ENCODE peak calls at places on chromosome 11, in ten cellular contexts. R is Calu3, M is GM20000, V is anterior cingulate cortex, E is fibroblast of lung, W is WTC11, Q is neuronal stem cell, Y is PC-9, T is NCI-H1092 treated with DMSO at 0.1 percent for 48 hours, L is HFFc6. I is an unnamed sample.

GRCh38 chr11:128913806-128914205 is 22.6 kb downstream of the KCNJ5 start:
- DNase-seq in R (no peak), M (no peak), V (no peak), E (no peak), W (no peak), Q (no peak), Y (no peak), T (no peak), L (no peak), I (no peak)

GRCh38 chr11:8717876-8718753 is 35.5 kb downstream of the RPL27A start:
- DNase-seq in R (peak; percentile 43), M (peak; percentile 58), V (no peak), E (peak; percentile 94), W (no peak), Q (no peak), Y (peak; percentile 70), T (no peak), L (peak; percentile 87), I (peak; percentile 88)

GRCh38 chr11:133946541-133947297 is 10.0 kb downstream of the IGSF9B start:
- DNase-seq in R (no peak), M (no peak), V (no peak), E (no peak), W (peak; percentile 43), Q (no peak), Y (no peak), T (peak; percentile 82), L (no peak), I (no peak)

GRCh38 chr11:15901046-15901445 is 455.3 kb downstream of the SOX6 start:
- DNase-seq in R (peak; percentile 57), M (no peak), V (no peak), E (no peak), W (no peak), Q (no peak), Y (no peak), T (no peak), L (no peak), I (no peak)

GRCh38 chr11:46711288-46711687 is 7.7 kb upstream of the F2 start:
- DNase-seq in R (no peak), M (no peak), V (no peak), E (peak; percentile 38), W (no peak), Q (no peak), Y (no peak), T (no peak), L (no peak), I (no peak)

GRCh38 chr11:112795896-112796686 is 165.1 kb upstream of the NCAM1 start:
- DNase-seq in R (no peak), M (no peak), V (no peak), E (no peak), W (no peak), Q (no peak), Y (no peak), T (peak; percentile 76), L (no peak), I (no peak)

GRCh38 chr11:77884186-77884828 is 63.4 kb downstream of the AAMDC start:
- DNase-seq in R (no peak), M (no peak), V (no peak), E (peak; percentile 77), W (no peak), Q (no peak), Y (peak; percentile 21), T (no peak), L (peak; percentile 60), I (peak; percentile 41)

GRCh38 chr11:11073996-11074395 is 216.1 kb upstream of the ZBED5 start:
- DNase-seq in R (no peak), M (no peak), V (no peak), E (no peak), W (no peak), Q (no peak), Y (no peak), T (no peak), L (no peak), I (no peak)

GRCh38 chr11:60942207-60942606 is 9.8 kb downstream of the SLC15A3 start:
- DNase-seq in R (no peak), M (no peak), V (no peak), E (no peak), W (no peak), Q (no peak), Y (peak; percentile 53), T (peak; percentile 36), L (no peak), I (no peak)

GRCh38 chr11:134399293-134399654 is 12.8 kb downstream of the B3GAT1 start:
- DNase-seq in R (no peak), M (no peak), V (no peak), E (no peak), W (no peak), Q (no peak), Y (no peak), T (no peak), L (no peak), I (no peak)

GRCh38 chr11:100674212-100674611 is 12.9 kb upstream of the ARHGAP42 start:
- DNase-seq in R (no peak), M (no peak), V (no peak), E (peak; percentile 93), W (no peak), Q (no peak), Y (no peak), T (no peak), L (no peak), I (no peak)

GRCh38 chr11:31657091-31657490 is 147.5 kb downstream of the ELP4 start:
- DNase-seq in R (no peak), M (no peak), V (no peak), E (no peak), W (no peak), Q (no peak), Y (no peak), T (no peak), L (no peak), I (no peak)

GRCh38 chr11:118531597-118532084 is 649 bp downstream of the TMEM25 start:
- DNase-seq in R (no peak), M (peak; percentile 17), V (no peak), E (no peak), W (no peak), Q (no peak), Y (no peak), T (no peak), L (no peak), I (no peak)

GRCh38 chr11:23995891-23996290 is 501.0 kb upstream of the LUZP2 start:
- DNase-seq in R (no peak), M (no peak), V (no peak), E (peak; percentile 76), W (no peak), Q (no peak), Y (no peak), T (no peak), L (no peak), I (no peak)

GRCh38 chr11:12640355-12640754 is 33.9 kb upstream of the TEAD1 start:
- DNase-seq in R (no peak), M (no peak), V (no peak), E (no peak), W (no peak), Q (no peak), Y (no peak), T (no peak), L (no peak), I (no peak)

I was measured in foreskin fibroblast.